ENCODE peak calls at places on chromosome 17, in four cellular contexts. S is HCT116, B is K562, Z is HepG2. Y is an unnamed sample.

GRCh38 chr17:8739104-8739503 is 5.5 kb downstream of the CCDC42 start:
- DNase-seq in B (no peak), Z (no peak), S (no peak), Y (no peak)

GRCh38 chr17:42946812-42947211 is 17.4 kb downstream of the AARSD1 start:
- DNase-seq in Z (no peak), S (no peak), B (no peak), Y (no peak)

GRCh38 chr17:9728005-9728404 is 63.4 kb downstream of the DHRS7C start:
- DNase-seq in S (no peak), B (no peak), Z (no peak), Y (no peak)

GRCh38 chr17:11996722-11997146 is 541 bp downstream of the ZNF18 start:
- DNase-seq in B (peak; percentile 11), Z (peak; percentile 39), S (peak; percentile 13), Y (no peak)

GRCh38 chr17:40495140-40495539 is 6.3 kb downstream of the TNS4 start:
- DNase-seq in Z (no peak), S (no peak), B (no peak), Y (no peak)

GRCh38 chr17:74919440-74920305 is 3.4 kb downstream of the USH1G start:
- DNase-seq in Z (peak; percentile 64), B (no peak), S (no peak), Y (no peak)

GRCh38 chr17:74732042-74732846 is 4.8 kb upstream of the RAB37 start:
- DNase-seq in Z (no peak), B (no peak), S (no peak), Y (no peak)

GRCh38 chr17:29572691-29573557 is 4.4 kb downstream of the TP53I13 start:
- DNase-seq in B (peak; percentile 69), Z (no peak), S (no peak), Y (no peak)

GRCh38 chr17:33594000-33594399 is 300.9 kb upstream of the ASIC2 start:
- DNase-seq in S (no peak), B (no peak), Z (no peak), Y (no peak)

GRCh38 chr17:27457731-27458523 is 1.7 kb downstream of the KSR1 start:
- DNase-seq in B (peak; percentile 55), Z (peak; percentile 92), S (no peak), Y (no peak)

GRCh38 chr17:44115585-44116415 is 7.6 kb downstream of the HDAC5 start:
- DNase-seq in S (no peak), Z (no peak), B (peak; percentile 71), Y (no peak)

GRCh38 chr17:50473901-50474300 is 4.8 kb upstream of the RSAD1 start:
- DNase-seq in S (no peak), B (no peak), Z (no peak), Y (no peak)

GRCh38 chr17:62101090-62101489 is 36.0 kb upstream of the MED13 start:
- DNase-seq in S (no peak), B (no peak), Z (no peak), Y (no peak)

GRCh38 chr17:29376667-29377268 is 13.4 kb upstream of the TAOK1 start:
- DNase-seq in B (no peak), Z (no peak), S (no peak), Y (no peak)

GRCh38 chr17:50554201-50554600 is 6.3 kb upstream of the CACNA1G start:
- DNase-seq in B (no peak), Z (no peak), S (no peak), Y (no peak)

GRCh38 chr17:17004251-17004996 is 32.5 kb upstream of the TNFRSF13B start:
- DNase-seq in S (no peak), B (no peak), Z (no peak), Y (no peak)

GRCh38 chr17:48162946-48163506 is 55.5 kb downstream of the SNX11 start:
- DNase-seq in Z (peak; percentile 56), B (no peak), S (no peak), Y (no peak)

GRCh38 chr17:18172528-18173278 is 10.9 kb upstream of the ALKBH5 start:
- DNase-seq in Z (no peak), B (no peak), S (no peak), Y (no peak)

GRCh38 chr17:65660947-65661346 is 99.5 kb upstream of the AXIN2 start:
- DNase-seq in Z (no peak), B (peak; percentile 16), S (no peak), Y (no peak)

DNA sequence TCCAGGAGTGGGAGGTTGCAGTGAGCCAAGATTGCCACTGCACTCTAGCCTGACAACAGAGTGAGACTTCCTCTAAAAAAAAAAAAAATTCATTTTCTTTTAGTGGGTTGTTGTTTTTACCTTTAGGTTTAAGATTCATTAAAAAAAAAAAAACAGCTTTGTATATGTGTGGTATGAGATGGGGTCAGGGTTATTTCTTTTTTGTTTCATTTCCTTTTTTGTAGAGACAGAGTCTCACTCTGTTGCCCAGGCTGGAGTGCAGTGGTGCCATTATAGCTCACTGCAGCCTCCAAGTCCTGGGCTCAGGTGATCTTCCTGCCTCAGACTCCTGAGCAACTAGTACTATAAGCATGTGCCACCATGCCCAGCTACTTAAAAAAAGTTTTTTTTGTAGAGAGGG is 47.0 kb downstream of the BCAS3 start:
- DNase-seq in B (no peak), S (no peak), Z (no peak), Y (no peak)
- TF ChIP-seq TCF7L2 in B (no peak), S (no peak), Z (no peak), Y (no peak)

DNA sequence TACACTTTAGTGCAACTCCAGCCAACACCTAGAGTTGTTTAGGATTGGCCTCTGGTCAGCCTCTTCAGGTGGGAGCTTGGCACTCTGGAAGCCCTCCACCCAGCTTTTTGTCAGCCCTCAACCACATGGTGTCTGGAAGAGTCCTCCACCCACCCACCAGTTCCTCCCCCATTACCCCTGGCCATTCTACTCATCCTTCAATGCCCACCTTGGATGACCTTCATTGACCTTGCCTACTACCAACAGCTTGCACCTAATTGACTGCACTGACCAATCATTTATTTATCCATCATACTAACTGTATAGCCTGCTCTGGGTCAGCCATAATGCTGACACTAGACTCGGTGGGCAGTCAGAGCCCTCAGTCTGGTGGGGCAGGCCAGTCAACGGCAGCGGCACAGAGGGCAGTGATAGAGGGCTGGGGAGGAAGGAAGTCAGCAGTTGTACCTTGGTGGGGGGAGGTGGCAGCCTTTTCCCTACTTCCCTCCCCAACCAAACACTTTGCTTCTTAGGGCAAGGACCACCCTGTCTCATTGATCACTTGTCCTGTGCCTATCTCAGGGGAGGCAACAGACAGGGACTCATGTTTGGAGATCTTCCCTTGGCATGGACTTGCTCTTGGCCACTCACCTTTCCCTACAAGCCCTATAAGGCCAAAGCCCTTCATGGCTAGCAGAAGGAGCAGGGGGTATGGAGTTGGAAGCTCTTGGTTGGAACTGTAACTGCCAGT is 29.3 kb downstream of the SLC13A5 start:
- DNase-seq in B (no peak), S (no peak), Z (no peak), Y (no peak)
- H3K4me1 ChIP-seq in B (no peaks in the 10 kb centered on the region), S (no peaks in the 10 kb centered on the region), Z (peaks cover 73% of the 10 kb centered on the region), Y (no peaks in the 10 kb centered on the region)

GRCh38 chr17:37802712-37803416 is 58.0 kb upstream of the HNF1B start:
- DNase-seq in S (no peak), B (no peak), Z (no peak), Y (no peak)
- TF ChIP-seq SIN3A in S (no peak), B (no peak), Z (no peak), Y (no peak)

GRCh38 chr17:69213059-69213813 is 15.4 kb downstream of the ABCA10 start:
- DNase-seq in B (no peak), S (no peak), Z (no peak), Y (no peak)
- TF ChIP-seq TCF7L2 in B (no peak), S (no peak), Z (no peak), Y (no peak)

DNA sequence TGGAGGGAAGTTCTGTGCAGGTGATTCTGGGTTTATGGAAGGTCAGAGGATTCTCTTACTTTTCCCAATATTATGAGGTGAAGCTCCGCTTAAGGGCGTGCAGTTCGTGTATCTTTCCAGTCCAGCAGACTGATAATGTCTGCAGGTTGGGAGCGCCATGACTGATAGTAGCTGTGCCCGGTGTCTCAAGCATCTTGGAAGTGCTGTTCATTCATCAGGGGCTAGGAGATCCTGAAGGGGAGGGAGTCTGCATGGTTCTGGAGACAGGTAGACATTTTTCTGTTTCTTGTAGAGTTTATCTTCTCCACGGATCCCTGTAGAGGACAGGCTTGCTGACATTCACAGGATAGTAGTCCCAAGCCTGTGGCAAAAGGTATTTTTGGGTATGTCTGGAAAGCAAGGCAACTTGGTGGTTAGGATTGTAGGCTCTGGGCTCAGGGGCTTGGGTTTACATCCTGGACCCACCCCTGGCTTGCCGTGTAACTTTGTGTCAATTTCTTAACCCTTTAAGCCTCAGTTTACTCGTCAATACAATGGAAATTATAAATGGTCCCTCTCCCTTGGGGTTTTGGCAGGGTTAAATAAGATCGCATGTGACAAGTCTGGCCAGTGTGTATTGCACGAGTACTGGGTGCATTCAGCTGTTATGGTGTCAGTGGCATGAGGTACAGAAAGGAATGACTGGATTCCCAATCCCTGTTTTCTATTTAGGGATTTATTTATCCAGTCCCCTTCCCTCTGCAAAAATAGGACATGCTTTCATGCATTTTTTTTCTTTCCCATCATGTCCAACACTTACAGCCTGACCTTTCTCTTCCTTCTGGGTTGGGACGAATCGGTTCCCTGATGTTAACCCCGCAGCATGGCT is 8.2 kb downstream of the HLF start:
- DNase-seq in Z (no peak), B (no peak), S (no peak), Y (no peak)
- H3K4me1 ChIP-seq in Z (peaks cover 64% of the 10 kb centered on the region), B (no peaks in the 10 kb centered on the region), S (peaks cover 16% of the 10 kb centered on the region), Y (no peaks in the 10 kb centered on the region)

DNA sequence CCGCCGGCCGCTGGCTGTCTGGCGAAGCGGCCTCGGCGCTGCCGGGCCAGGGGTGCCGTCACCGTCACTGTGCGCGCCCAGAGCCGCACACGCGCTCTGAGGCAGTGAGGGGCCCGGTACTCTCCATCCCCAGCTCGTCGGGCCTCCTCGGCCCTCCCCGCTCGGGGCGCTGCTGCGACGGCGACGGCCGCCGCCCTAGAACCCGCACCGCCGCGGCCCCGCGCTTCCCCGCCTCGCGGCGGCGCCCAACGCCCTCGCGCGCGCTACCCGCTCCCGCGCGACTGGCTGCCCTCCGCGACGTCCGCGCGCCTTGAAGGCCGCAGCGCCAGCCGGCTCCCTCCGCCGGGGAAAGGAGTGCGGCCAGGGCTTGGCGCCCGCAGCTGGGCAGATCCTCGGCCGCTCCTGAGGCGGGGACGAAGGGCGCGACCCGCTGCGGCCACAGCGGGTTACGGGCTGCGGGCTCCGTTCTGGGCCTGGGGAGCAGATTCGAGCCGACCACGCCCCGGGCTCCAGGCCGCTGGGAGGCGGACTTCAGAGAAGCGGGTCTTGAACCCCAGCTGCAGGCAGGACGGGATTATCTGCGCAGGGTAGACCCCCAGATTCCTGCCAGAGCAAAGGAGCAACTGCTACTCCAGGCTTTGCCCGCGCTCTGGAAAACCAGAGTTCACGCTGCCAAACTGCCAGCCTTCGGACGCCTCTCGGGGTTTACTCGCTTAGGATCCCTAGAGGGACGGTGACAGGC is at the start of gene ULK2:
- DNase-seq in Z (no peak), S (peak; percentile 46), B (no peak), Y (no peak)
- TF ChIP-seq SIN3A in Z (no peak), S (peak; percentile 45), B (no peak), Y (no peak)

DNA sequence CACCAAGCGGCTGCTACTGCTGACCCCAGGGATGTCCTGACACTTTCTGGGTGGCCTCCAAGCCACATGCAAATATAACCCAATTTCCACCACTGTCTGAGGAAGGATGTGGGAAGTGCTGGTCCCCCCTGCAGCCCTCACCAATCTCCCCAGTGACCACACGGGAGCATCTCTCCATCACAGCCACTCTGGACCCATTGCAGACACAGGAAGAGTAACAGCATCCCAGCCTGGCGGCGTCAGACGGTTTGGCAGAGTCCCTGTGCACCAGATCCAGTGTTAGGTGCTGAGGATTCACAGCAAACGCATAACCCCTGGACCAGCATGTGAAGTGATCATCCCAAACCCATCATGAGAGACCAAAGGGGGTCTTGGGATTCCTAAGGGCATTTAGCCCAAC is 163.7 kb upstream of the TNRC6C start:
- DNase-seq in Z (no peak), B (no peak), S (no peak), Y (no peak)
- TF ChIP-seq TCF7L2 in Z (no peak), B (no peak), S (no peak), Y (no peak)

Y was measured in Panc1.